ENCODE peak calls at places on chromosome 10, in seven cellular contexts. N is Karpas-422; B is small intestine; C is CD8-positive, alpha-beta memory T cell; M is dorsolateral prefrontal cortex; O is PC-3; Q is A549. L is an unnamed sample.

GRCh38 chr10:128694532-128694931 is 568.3 kb upstream of the MKI67 start:
- DNase-seq in N (no peak), B (no peak), C (no peak), M (no peak), O (no peak), Q (no peak), L (no peak)

GRCh38 chr10:124739996-124740373 is 4.2 kb downstream of the FAM53B start:
- DNase-seq in N (no peak), B (no peak), C (no peak), M (no peak), O (no peak), Q (no peak), L (no peak)

GRCh38 chr10:96978621-96979154 is 146.6 kb downstream of the LCOR start:
- DNase-seq in N (no peak), B (peak; percentile 56), C (no peak), M (no peak), O (no peak), Q (no peak), L (no peak)

GRCh38 chr10:10644317-10645111 is 373.2 kb upstream of the CELF2 start:
- DNase-seq in N (peak; percentile 34), B (no peak), C (no peak), M (peak; percentile 53), O (no peak), Q (no peak), L (no peak)

GRCh38 chr10:75048669-75049098 is 62.8 kb upstream of the SAMD8 start:
- DNase-seq in N (no peak), B (no peak), C (no peak), M (no peak), O (no peak), Q (no peak), L (no peak)

GRCh38 chr10:74238031-74238431 is 87.0 kb downstream of the ADK start:
- DNase-seq in N (no peak), B (peak; percentile 13), C (no peak), M (no peak), O (no peak), Q (no peak), L (no peak)

GRCh38 chr10:8404721-8405120 is 350.2 kb downstream of the GATA3 start:
- DNase-seq in N (no peak), B (peak; percentile 49), C (peak; percentile 77), M (no peak), O (peak; percentile 47), Q (no peak), L (no peak)

GRCh38 chr10:68992721-68993440 is 4.3 kb downstream of the KIFBP start:
- DNase-seq in N (no peak), B (no peak), C (no peak), M (no peak), O (peak; percentile 36), Q (no peak), L (no peak)

GRCh38 chr10:106551501-106551900 is 613.0 kb downstream of the SORCS1 start:
- DNase-seq in N (no peak), B (no peak), C (no peak), M (no peak), O (no peak), Q (no peak), L (no peak)

GRCh38 chr10:106311590-106311989 is 852.9 kb downstream of the SORCS1 start:
- DNase-seq in N (no peak), B (no peak), C (no peak), M (no peak), O (no peak), Q (no peak), L (no peak)

GRCh38 chr10:22333667-22334282 is 11.5 kb upstream of the SPAG6 start:
- DNase-seq in N (no peak), B (no peak), C (no peak), M (no peak), O (no peak), Q (no peak), L (no peak)
- H3K27ac ChIP-seq in N (no peak overlapping the region), B (no peak overlapping the region), C (no peak overlapping the region), M (peak overlapping the region; percentile 82), O (no peak overlapping the region), Q (no peak overlapping the region), L (no peak overlapping the region)

GRCh38 chr10:95289003-95289920 is 1.5 kb downstream of the PDLIM1 start:
- DNase-seq in N (peak; percentile 40), B (peak; percentile 76), C (no peak), M (no peak), O (peak; percentile 71), Q (peak; percentile 76), L (no peak)
- H3K27ac ChIP-seq in N (no peak overlapping the region), B (peak overlapping the region; percentile 93), C (peak overlapping the region; percentile 11), M (no peak overlapping the region), O (peak overlapping the region; percentile 29), Q (peak overlapping the region; percentile 98), L (no peak overlapping the region)

GRCh38 chr10:103184615-103185014 is 8.5 kb downstream of the NT5C2 start:
- DNase-seq in N (no peak), B (peak; percentile 4), C (no peak), M (no peak), O (peak; percentile 18), Q (no peak), L (no peak)
- H3K27ac ChIP-seq in N (peak overlapping the region; percentile 32), B (no peak overlapping the region), C (no peak overlapping the region), M (peak overlapping the region; percentile 70), O (no peak overlapping the region), Q (peak overlapping the region; percentile 63), L (no peak overlapping the region)

GRCh38 chr10:33229252-33229943 is 105.1 kb downstream of the NRP1 start:
- DNase-seq in N (no peak), B (no peak), C (no peak), M (no peak), O (peak; percentile 77), Q (no peak), L (no peak)
- H3K27ac ChIP-seq in N (no peak overlapping the region), B (no peak overlapping the region), C (no peak overlapping the region), M (no peak overlapping the region), O (peak overlapping the region; percentile 31), Q (peak overlapping the region; percentile 58), L (no peak overlapping the region)

GRCh38 chr10:83539528-83540308 is 599.6 kb upstream of the GHITM start:
- DNase-seq in N (no peak), B (no peak), C (no peak), M (peak; percentile 46), O (no peak), Q (no peak), L (no peak)
- H3K27ac ChIP-seq in N (no peak overlapping the region), B (no peak overlapping the region), C (no peak overlapping the region), M (peak overlapping the region; percentile 64), O (no peak overlapping the region), Q (no peak overlapping the region), L (no peak overlapping the region)

GRCh38 chr10:78203915-78204818 is 170.5 kb downstream of the RPS24 start:
- DNase-seq in N (no peak), B (peak; percentile 9), C (no peak), M (no peak), O (no peak), Q (no peak), L (no peak)

GRCh38 chr10:78205457-78205856 is 171.8 kb downstream of the RPS24 start:
- DNase-seq in N (peak; percentile 43), B (no peak), C (no peak), M (no peak), O (no peak), Q (no peak), L (no peak)

GRCh38 chr10:78209987-78210386 is 176.3 kb downstream of the RPS24 start:
- DNase-seq in N (peak; percentile 51), B (no peak), C (no peak), M (no peak), O (no peak), Q (no peak), L (no peak)

GRCh38 chr10:78207776-78208175 is 174.1 kb downstream of the RPS24 start:
- DNase-seq in N (no peak), B (no peak), C (no peak), M (no peak), O (no peak), Q (no peak), L (no peak)

DNA sequence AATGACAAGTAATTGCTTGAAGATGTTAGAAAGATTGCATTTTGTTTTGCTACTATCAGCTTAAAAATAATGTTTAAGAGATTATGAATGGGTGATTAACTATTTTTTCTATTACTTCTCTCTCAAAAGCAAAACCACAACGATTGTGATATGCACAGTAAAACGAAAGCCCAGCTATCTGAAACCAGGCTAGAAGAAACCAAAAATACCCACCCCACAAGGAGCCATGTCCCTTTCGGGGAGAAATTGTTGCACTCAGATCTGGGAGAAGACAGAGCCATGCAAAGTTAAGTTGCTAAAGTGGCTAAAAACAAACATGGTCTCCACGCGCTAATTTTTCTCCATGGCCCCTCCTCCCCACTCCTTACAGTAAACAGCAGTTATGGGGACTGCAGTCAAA is 173.6 kb downstream of the RPS24 start:
- DNase-seq in N (no peak), B (no peak), C (no peak), M (no peak), O (no peak), Q (no peak), L (no peak)
- H3K27ac ChIP-seq in N (no peak overlapping the region), B (no peak overlapping the region), C (no peak overlapping the region), M (no peak overlapping the region), O (no peak overlapping the region), Q (no peak overlapping the region), L (no peak overlapping the region)

GRCh38 chr10:1348773-1349050 is 292.5 kb downstream of the WDR37 start:
- DNase-seq in N (no peak), B (no peak), C (no peak), M (no peak), O (no peak), Q (no peak), L (no peak)
- H3K27ac ChIP-seq in N (no peak overlapping the region), B (no peak overlapping the region), C (no peak overlapping the region), M (no peak overlapping the region), O (no peak overlapping the region), Q (no peak overlapping the region), L (no peak overlapping the region)